ENCODE peak calls at places on chromosomes 3 and 15, in six cellular contexts. T, J, F, V, D and K are unnamed samples.

GRCh38 chr3:156614642-156615511 is 59.5 kb upstream of the TIPARP start:
- DNase-seq in T (no peak), J (no peak), F (no peak), V (no peak), D (peak), K (no peak)

GRCh38 chr15:31141792-31142191 is 40.3 kb upstream of the TRPM1 start:
- DNase-seq in T (no peak), J (no peak), F (no peak), V (no peak), D (no peak), K (no peak)

GRCh38 chr3:49012441-49013017 is 5.3 kb downstream of the WDR6 start:
- DNase-seq in T (no peak), J (no peak), F (no peak), V (no peak), D (no peak), K (no peak)

GRCh38 chr15:41966414-41966812 is 5.9 kb downstream of the EHD4 start:
- DNase-seq in T (no peak), J (no peak), F (no peak), V (no peak), D (no peak), K (no peak)

GRCh38 chr3:100400424-100400781 is 486 bp downstream of the TOMM70 start:
- DNase-seq in T (no peak), J (no peak), F (peak), V (no peak), D (no peak), K (peak)

GRCh38 chr3:14403636-14404395 is 1.4 kb downstream of the SLC6A6 start:
- DNase-seq in T (no peak), J (no peak), F (no peak), V (no peak), D (no peak), K (no peak)

GRCh38 chr3:141368062-141368924 is at the start of gene ZBTB38:
- DNase-seq in T (peak), J (no peak), F (no peak), V (no peak), D (no peak), K (peak)

GRCh38 chr3:108552267-108553159 is 36.7 kb downstream of the CIP2A start:
- DNase-seq in T (peak), J (peak), F (no peak), V (peak), D (peak), K (peak)

GRCh38 chr3:37218206-37218605 is 43.8 kb upstream of the LRRFIP2 start:
- DNase-seq in T (no peak), J (no peak), F (no peak), V (peak), D (no peak), K (no peak)

GRCh38 chr3:47867451-47868017 is 64.6 kb downstream of the DHX30 start:
- DNase-seq in T (no peak), J (no peak), F (no peak), V (no peak), D (no peak), K (no peak)

GRCh38 chr3:31180274-31180673 is 285.8 kb upstream of the GADL1 start:
- DNase-seq in T (no peak), J (no peak), F (no peak), V (no peak), D (no peak), K (no peak)

GRCh38 chr3:149501524-149501923 is 27.0 kb downstream of the TM4SF4 start:
- DNase-seq in T (peak), J (no peak), F (no peak), V (no peak), D (no peak), K (no peak)

GRCh38 chr3:128282392-128283196 is 129.3 kb downstream of the EEFSEC start:
- DNase-seq in T (no peak), J (no peak), F (no peak), V (no peak), D (peak), K (no peak)

GRCh38 chr3:15659254-15659975 is 57.9 kb downstream of the BTD start:
- DNase-seq in T (no peak), J (no peak), F (no peak), V (no peak), D (no peak), K (no peak)

GRCh38 chr3:1677576-1678164 is 421.0 kb upstream of the CNTN4 start:
- DNase-seq in T (no peak), J (peak), F (no peak), V (no peak), D (no peak), K (no peak)

GRCh38 chr3:58109752-58110151 is 101.0 kb downstream of the DNASE1L3 start:
- DNase-seq in T (no peak), J (no peak), F (no peak), V (no peak), D (no peak), K (no peak)

GRCh38 chr3:86923071-86923476 is 67.9 kb downstream of the VGLL3 start:
- DNase-seq in T (peak), J (no peak), F (no peak), V (no peak), D (no peak), K (no peak)

GRCh38 chr3:51538459-51539290 is at the start of gene RAD54L2:
- DNase-seq in T (peak), J (peak), F (peak), V (peak), D (peak), K (peak)

GRCh38 chr3:48990636-48991421 is 788 bp downstream of the P4HTM start:
- DNase-seq in T (no peak), J (no peak), F (no peak), V (no peak), D (peak), K (no peak)

GRCh38 chr3:51388286-51389029 is 2.6 kb upstream of the RBM15B start:
- DNase-seq in T (no peak), J (no peak), F (no peak), V (no peak), D (no peak), K (no peak)

GRCh38 chr3:157130138-157130880 is 29.6 kb downstream of the CCNL1 start:
- DNase-seq in T (no peak), J (peak), F (peak), V (no peak), D (peak), K (peak)

GRCh38 chr15:36658321-36658720 is 78.9 kb downstream of the CDIN1 start:
- DNase-seq in T (no peak), J (no peak), F (no peak), V (peak), D (peak), K (no peak)

GRCh38 chr15:68719676-68720075 is 101.0 kb downstream of the ANP32A start:
- DNase-seq in T (no peak), J (no peak), F (no peak), V (no peak), D (no peak), K (no peak)

GRCh38 chr3:100864471-100865268 is 128.6 kb downstream of the ABI3BP start:
- DNase-seq in T (no peak), J (no peak), F (no peak), V (no peak), D (no peak), K (no peak)

GRCh38 chr3:171374661-171375285 is 85.4 kb downstream of the TNIK start:
- DNase-seq in T (no peak), J (no peak), F (no peak), V (no peak), D (no peak), K (peak)

GRCh38 chr15:28097656-28098359 is 1.3 kb downstream of the OCA2 start:
- DNase-seq in T (no peak), J (no peak), F (no peak), V (no peak), D (no peak), K (no peak)

GRCh38 chr3:79497447-79498111 is 270.2 kb downstream of the ROBO1 start:
- DNase-seq in T (no peak), J (no peak), F (no peak), V (no peak), D (no peak), K (peak)

GRCh38 chr15:95739161-95739560 is 591.3 kb upstream of the NR2F2 start:
- DNase-seq in T (no peak), J (no peak), F (no peak), V (no peak), D (no peak), K (no peak)

GRCh38 chr3:145842302-145842897 is 318.6 kb downstream of the PLOD2 start:
- DNase-seq in T (no peak), J (peak), F (no peak), V (no peak), D (no peak), K (no peak)

GRCh38 chr3:52046186-52046913 is 10.0 kb downstream of the DUSP7 start:
- DNase-seq in T (peak), J (no peak), F (no peak), V (no peak), D (no peak), K (no peak)

GRCh38 chr15:73593278-73594074 is 39.7 kb downstream of the NPTN start:
- DNase-seq in T (no peak), J (no peak), F (no peak), V (peak), D (peak), K (peak)

GRCh38 chr3:122784436-122784835 is 9.2 kb downstream of the HSPBAP1 start:
- DNase-seq in T (no peak), J (no peak), F (no peak), V (no peak), D (no peak), K (no peak)

GRCh38 chr15:77898811-77899730 is 178.4 kb downstream of the TBC1D2B start:
- DNase-seq in T (no peak), J (no peak), F (no peak), V (no peak), D (no peak), K (peak)

GRCh38 chr3:192275741-192276355 is 451.5 kb downstream of the FGF12 start:
- DNase-seq in T (no peak), J (no peak), F (no peak), V (no peak), D (no peak), K (no peak)

GRCh38 chr3:126107203-126107939 is 23.4 kb upstream of the SLC41A3 start:
- DNase-seq in T (no peak), J (no peak), F (no peak), V (no peak), D (no peak), K (no peak)

GRCh38 chr3:133535971-133536634 is 37.4 kb upstream of the CDV3 start:
- DNase-seq in T (peak), J (no peak), F (no peak), V (no peak), D (no peak), K (no peak)

GRCh38 chr3:98962189-98962930 is 60.9 kb upstream of the DCBLD2 start:
- DNase-seq in T (peak), J (no peak), F (no peak), V (no peak), D (no peak), K (no peak)

GRCh38 chr15:34810455-34811146 is 15.3 kb upstream of the ACTC1 start:
- DNase-seq in T (peak), J (no peak), F (no peak), V (no peak), D (no peak), K (no peak)